ENCODE peak calls at places on chromosome 6, in eight cellular contexts. One of them, this sample, is unnamed.

GRCh38 chr6:2038096-2038495 is 207.3 kb downstream of the GMDS start:
- DNase-seq in activated naive CD4-positive, alpha-beta T cell: no peak
- DNase-seq in nucleus accumbens: no peak
- DNase-seq in activated CD4-positive, alpha-beta T cell treated with anti-CD3 and anti-CD28 coated beads for 24 hours: no peak
- DNase-seq in left ventricle myocardium superior: no peak
- DNase-seq in GF-D8: peak; percentile 58
- DNase-seq in T-helper 2 cell: no peak
- DNase-seq in stimulated activated CD8-positive, alpha-beta memory T cell treated with anti-CD3 and anti-CD28 coated beads, Interleukin-15, amount 100 ng/mL, for 4 hours: no peak
- DNase-seq in this sample: no peak

GRCh38 chr6:9540534-9541126 is 874.2 kb downstream of the TFAP2A start:
- DNase-seq in activated naive CD4-positive, alpha-beta T cell: no peak
- DNase-seq in nucleus accumbens: no peak
- DNase-seq in activated CD4-positive, alpha-beta T cell treated with anti-CD3 and anti-CD28 coated beads for 24 hours: no peak
- DNase-seq in left ventricle myocardium superior: no peak
- DNase-seq in GF-D8: no peak
- DNase-seq in T-helper 2 cell: no peak
- DNase-seq in stimulated activated CD8-positive, alpha-beta memory T cell treated with anti-CD3 and anti-CD28 coated beads, Interleukin-15, amount 100 ng/mL, for 4 hours: no peak
- DNase-seq in this sample: no peak

GRCh38 chr6:6285679-6286078 is 34.8 kb downstream of the F13A1 start:
- DNase-seq in activated naive CD4-positive, alpha-beta T cell: no peak
- DNase-seq in nucleus accumbens: no peak
- DNase-seq in activated CD4-positive, alpha-beta T cell treated with anti-CD3 and anti-CD28 coated beads for 24 hours: no peak
- DNase-seq in left ventricle myocardium superior: no peak
- DNase-seq in GF-D8: no peak
- DNase-seq in T-helper 2 cell: no peak
- DNase-seq in stimulated activated CD8-positive, alpha-beta memory T cell treated with anti-CD3 and anti-CD28 coated beads, Interleukin-15, amount 100 ng/mL, for 4 hours: no peak
- DNase-seq in this sample: no peak

GRCh38 chr6:37634238-37634826 is 63.4 kb downstream of the MDGA1 start:
- DNase-seq in activated naive CD4-positive, alpha-beta T cell: no peak
- DNase-seq in nucleus accumbens: no peak
- DNase-seq in activated CD4-positive, alpha-beta T cell treated with anti-CD3 and anti-CD28 coated beads for 24 hours: no peak
- DNase-seq in left ventricle myocardium superior: no peak
- DNase-seq in GF-D8: no peak
- DNase-seq in T-helper 2 cell: no peak
- DNase-seq in stimulated activated CD8-positive, alpha-beta memory T cell treated with anti-CD3 and anti-CD28 coated beads, Interleukin-15, amount 100 ng/mL, for 4 hours: no peak
- DNase-seq in this sample: no peak

GRCh38 chr6:84847349-84848160 is 83.2 kb upstream of the TBX18 start:
- DNase-seq in activated naive CD4-positive, alpha-beta T cell: no peak
- DNase-seq in nucleus accumbens: no peak
- DNase-seq in activated CD4-positive, alpha-beta T cell treated with anti-CD3 and anti-CD28 coated beads for 24 hours: no peak
- DNase-seq in left ventricle myocardium superior: no peak
- DNase-seq in GF-D8: no peak
- DNase-seq in T-helper 2 cell: no peak
- DNase-seq in stimulated activated CD8-positive, alpha-beta memory T cell treated with anti-CD3 and anti-CD28 coated beads, Interleukin-15, amount 100 ng/mL, for 4 hours: no peak
- DNase-seq in this sample: no peak

GRCh38 chr6:91653954-91654843 is 1067.3 kb upstream of the MAP3K7 start:
- DNase-seq in activated naive CD4-positive, alpha-beta T cell: no peak
- DNase-seq in nucleus accumbens: no peak
- DNase-seq in activated CD4-positive, alpha-beta T cell treated with anti-CD3 and anti-CD28 coated beads for 24 hours: no peak
- DNase-seq in left ventricle myocardium superior: no peak
- DNase-seq in GF-D8: no peak
- DNase-seq in T-helper 2 cell: no peak
- DNase-seq in stimulated activated CD8-positive, alpha-beta memory T cell treated with anti-CD3 and anti-CD28 coated beads, Interleukin-15, amount 100 ng/mL, for 4 hours: no peak
- DNase-seq in this sample: no peak

GRCh38 chr6:79872303-79872702 is 75.0 kb downstream of the ELOVL4 start:
- DNase-seq in activated naive CD4-positive, alpha-beta T cell: no peak
- DNase-seq in nucleus accumbens: no peak
- DNase-seq in activated CD4-positive, alpha-beta T cell treated with anti-CD3 and anti-CD28 coated beads for 24 hours: no peak
- DNase-seq in left ventricle myocardium superior: no peak
- DNase-seq in GF-D8: no peak
- DNase-seq in T-helper 2 cell: no peak
- DNase-seq in stimulated activated CD8-positive, alpha-beta memory T cell treated with anti-CD3 and anti-CD28 coated beads, Interleukin-15, amount 100 ng/mL, for 4 hours: no peak
- DNase-seq in this sample: no peak

GRCh38 chr6:35754452-35755321 is 17.9 kb downstream of the ARMC12 start:
- DNase-seq in activated naive CD4-positive, alpha-beta T cell: no peak
- DNase-seq in nucleus accumbens: no peak
- DNase-seq in activated CD4-positive, alpha-beta T cell treated with anti-CD3 and anti-CD28 coated beads for 24 hours: no peak
- DNase-seq in left ventricle myocardium superior: no peak
- DNase-seq in GF-D8: no peak
- DNase-seq in T-helper 2 cell: no peak
- DNase-seq in stimulated activated CD8-positive, alpha-beta memory T cell treated with anti-CD3 and anti-CD28 coated beads, Interleukin-15, amount 100 ng/mL, for 4 hours: no peak
- DNase-seq in this sample: no peak

GRCh38 chr6:163725008-163725941 is 310.8 kb downstream of the QKI start:
- DNase-seq in activated naive CD4-positive, alpha-beta T cell: no peak
- DNase-seq in nucleus accumbens: no peak
- DNase-seq in activated CD4-positive, alpha-beta T cell treated with anti-CD3 and anti-CD28 coated beads for 24 hours: no peak
- DNase-seq in left ventricle myocardium superior: no peak
- DNase-seq in GF-D8: no peak
- DNase-seq in T-helper 2 cell: no peak
- DNase-seq in stimulated activated CD8-positive, alpha-beta memory T cell treated with anti-CD3 and anti-CD28 coated beads, Interleukin-15, amount 100 ng/mL, for 4 hours: no peak
- DNase-seq in this sample: no peak

GRCh38 chr6:2942916-2943563 is 28.3 kb downstream of the SERPINB6 start:
- DNase-seq in activated naive CD4-positive, alpha-beta T cell: no peak
- DNase-seq in nucleus accumbens: no peak
- DNase-seq in activated CD4-positive, alpha-beta T cell treated with anti-CD3 and anti-CD28 coated beads for 24 hours: no peak
- DNase-seq in left ventricle myocardium superior: no peak
- DNase-seq in GF-D8: peak; percentile 3
- DNase-seq in T-helper 2 cell: no peak
- DNase-seq in stimulated activated CD8-positive, alpha-beta memory T cell treated with anti-CD3 and anti-CD28 coated beads, Interleukin-15, amount 100 ng/mL, for 4 hours: no peak
- DNase-seq in this sample: no peak

GRCh38 chr6:83518946-83519489 is 6.7 kb downstream of the PRSS35 start:
- DNase-seq in activated naive CD4-positive, alpha-beta T cell: no peak
- DNase-seq in nucleus accumbens: no peak
- DNase-seq in activated CD4-positive, alpha-beta T cell treated with anti-CD3 and anti-CD28 coated beads for 24 hours: no peak
- DNase-seq in left ventricle myocardium superior: no peak
- DNase-seq in GF-D8: no peak
- DNase-seq in T-helper 2 cell: no peak
- DNase-seq in stimulated activated CD8-positive, alpha-beta memory T cell treated with anti-CD3 and anti-CD28 coated beads, Interleukin-15, amount 100 ng/mL, for 4 hours: no peak
- DNase-seq in this sample: no peak

GRCh38 chr6:1821188-1822183 is 211.8 kb downstream of the FOXC1 start:
- DNase-seq in activated naive CD4-positive, alpha-beta T cell: no peak
- DNase-seq in nucleus accumbens: no peak
- DNase-seq in activated CD4-positive, alpha-beta T cell treated with anti-CD3 and anti-CD28 coated beads for 24 hours: no peak
- DNase-seq in left ventricle myocardium superior: no peak
- DNase-seq in GF-D8: no peak
- DNase-seq in T-helper 2 cell: no peak
- DNase-seq in stimulated activated CD8-positive, alpha-beta memory T cell treated with anti-CD3 and anti-CD28 coated beads, Interleukin-15, amount 100 ng/mL, for 4 hours: no peak
- DNase-seq in this sample: no peak

GRCh38 chr6:11223296-11223695 is 9.2 kb downstream of the NEDD9 start:
- DNase-seq in activated naive CD4-positive, alpha-beta T cell: no peak
- DNase-seq in nucleus accumbens: no peak
- DNase-seq in activated CD4-positive, alpha-beta T cell treated with anti-CD3 and anti-CD28 coated beads for 24 hours: no peak
- DNase-seq in left ventricle myocardium superior: no peak
- DNase-seq in GF-D8: no peak
- DNase-seq in T-helper 2 cell: no peak
- DNase-seq in stimulated activated CD8-positive, alpha-beta memory T cell treated with anti-CD3 and anti-CD28 coated beads, Interleukin-15, amount 100 ng/mL, for 4 hours: no peak
- DNase-seq in this sample: no peak

GRCh38 chr6:144197919-144198318 is 47.6 kb downstream of the STX11 start:
- DNase-seq in activated naive CD4-positive, alpha-beta T cell: no peak
- DNase-seq in nucleus accumbens: no peak
- DNase-seq in activated CD4-positive, alpha-beta T cell treated with anti-CD3 and anti-CD28 coated beads for 24 hours: no peak
- DNase-seq in left ventricle myocardium superior: no peak
- DNase-seq in GF-D8: no peak
- DNase-seq in T-helper 2 cell: no peak
- DNase-seq in stimulated activated CD8-positive, alpha-beta memory T cell treated with anti-CD3 and anti-CD28 coated beads, Interleukin-15, amount 100 ng/mL, for 4 hours: no peak
- DNase-seq in this sample: no peak

This sample was measured in hypothalamus.